ENCODE peak calls at places on chromosomes 6 and 20, in six cellular contexts. One of them, this sample, is unnamed.
A peak's percentile ranks its signal among the peaks of the same experiment; 100 is the strongest.

GRCh38 chr6:138346302-138347195 is 31.2 kb upstream of the SMIM28 start:
- DNase-seq in activated CD4-positive, alpha-beta T cell treated with anti-CD3 and anti-CD28 coated beads, Interleukin-2, amount 50 U/mL, for 24 hours: no peak
- DNase-seq in Calu3: no peak
- DNase-seq in left cardiac atrium: no peak
- DNase-seq in NCI-H1105: no peak
- DNase-seq in anterior cingulate cortex: no peak
- DNase-seq in this sample: no peak

GRCh38 chr6:43575105-43575771 is 600 bp downstream of the XPO5 start:
- DNase-seq in anterior cingulate cortex: no peak
- DNase-seq in Calu3: peak; percentile 51
- DNase-seq in NCI-H1105: peak; percentile 36
- DNase-seq in left cardiac atrium: no peak
- DNase-seq in activated CD4-positive, alpha-beta T cell treated with anti-CD3 and anti-CD28 coated beads, Interleukin-2, amount 50 U/mL, for 24 hours: no peak
- DNase-seq in this sample: no peak

GRCh38 chr20:4135385-4136077 is 120.2 kb upstream of the RNF24 start:
- DNase-seq in left cardiac atrium: peak; percentile 65
- DNase-seq in activated CD4-positive, alpha-beta T cell treated with anti-CD3 and anti-CD28 coated beads, Interleukin-2, amount 50 U/mL, for 24 hours: no peak
- DNase-seq in Calu3: peak; percentile 83
- DNase-seq in anterior cingulate cortex: no peak
- DNase-seq in NCI-H1105: no peak
- DNase-seq in this sample: no peak

GRCh38 chr6:5411414-5411813 is 150.1 kb downstream of the FARS2 start:
- DNase-seq in activated CD4-positive, alpha-beta T cell treated with anti-CD3 and anti-CD28 coated beads, Interleukin-2, amount 50 U/mL, for 24 hours: no peak
- DNase-seq in NCI-H1105: no peak
- DNase-seq in anterior cingulate cortex: no peak
- DNase-seq in Calu3: no peak
- DNase-seq in left cardiac atrium: no peak
- DNase-seq in this sample: no peak

GRCh38 chr20:5557123-5557522 is 193.1 kb upstream of the SHLD1 start:
- DNase-seq in NCI-H1105: peak; percentile 7
- DNase-seq in activated CD4-positive, alpha-beta T cell treated with anti-CD3 and anti-CD28 coated beads, Interleukin-2, amount 50 U/mL, for 24 hours: no peak
- DNase-seq in left cardiac atrium: peak; percentile 29
- DNase-seq in anterior cingulate cortex: no peak
- DNase-seq in Calu3: peak; percentile 48
- DNase-seq in this sample: no peak

GRCh38 chr6:31896856-31897611 is 464 bp downstream of the EHMT2 start:
- DNase-seq in activated CD4-positive, alpha-beta T cell treated with anti-CD3 and anti-CD28 coated beads, Interleukin-2, amount 50 U/mL, for 24 hours: no peak
- DNase-seq in left cardiac atrium: no peak
- DNase-seq in Calu3: no peak
- DNase-seq in anterior cingulate cortex: no peak
- DNase-seq in NCI-H1105: no peak
- DNase-seq in this sample: no peak

GRCh38 chr6:14454467-14454763 is 336.8 kb downstream of the CD83 start:
- DNase-seq in Calu3: no peak
- DNase-seq in activated CD4-positive, alpha-beta T cell treated with anti-CD3 and anti-CD28 coated beads, Interleukin-2, amount 50 U/mL, for 24 hours: no peak
- DNase-seq in NCI-H1105: peak; percentile 15
- DNase-seq in anterior cingulate cortex: no peak
- DNase-seq in left cardiac atrium: no peak
- DNase-seq in this sample: no peak

GRCh38 chr6:52333840-52334200 is 28.1 kb upstream of the PAQR8 start:
- DNase-seq in anterior cingulate cortex: no peak
- DNase-seq in activated CD4-positive, alpha-beta T cell treated with anti-CD3 and anti-CD28 coated beads, Interleukin-2, amount 50 U/mL, for 24 hours: no peak
- DNase-seq in NCI-H1105: no peak
- DNase-seq in left cardiac atrium: no peak
- DNase-seq in Calu3: no peak
- DNase-seq in this sample: no peak

GRCh38 chr6:37239950-37240713 is 17.4 kb upstream of the TBC1D22B start:
- DNase-seq in NCI-H1105: peak; percentile 96
- DNase-seq in activated CD4-positive, alpha-beta T cell treated with anti-CD3 and anti-CD28 coated beads, Interleukin-2, amount 50 U/mL, for 24 hours: peak; percentile 49
- DNase-seq in left cardiac atrium: peak; percentile 95
- DNase-seq in anterior cingulate cortex: no peak
- DNase-seq in Calu3: peak; percentile 91
- DNase-seq in this sample: peak; percentile 13

GRCh38 chr6:11042750-11043551 is 1.2 kb downstream of the ELOVL2 start:
- DNase-seq in anterior cingulate cortex: no peak
- DNase-seq in Calu3: no peak
- DNase-seq in activated CD4-positive, alpha-beta T cell treated with anti-CD3 and anti-CD28 coated beads, Interleukin-2, amount 50 U/mL, for 24 hours: no peak
- DNase-seq in NCI-H1105: peak; percentile 13
- DNase-seq in left cardiac atrium: no peak
- DNase-seq in this sample: no peak

GRCh38 chr20:33846291-33846916 is 35.3 kb downstream of the CHMP4B start:
- DNase-seq in activated CD4-positive, alpha-beta T cell treated with anti-CD3 and anti-CD28 coated beads, Interleukin-2, amount 50 U/mL, for 24 hours: no peak
- DNase-seq in left cardiac atrium: no peak
- DNase-seq in Calu3: no peak
- DNase-seq in anterior cingulate cortex: no peak
- DNase-seq in NCI-H1105: no peak
- DNase-seq in this sample: no peak

GRCh38 chr20:32528291-32528891 is 56.7 kb downstream of the NOL4L start:
- DNase-seq in anterior cingulate cortex: no peak
- DNase-seq in NCI-H1105: peak; percentile 91
- DNase-seq in left cardiac atrium: peak; percentile 74
- DNase-seq in activated CD4-positive, alpha-beta T cell treated with anti-CD3 and anti-CD28 coated beads, Interleukin-2, amount 50 U/mL, for 24 hours: no peak
- DNase-seq in Calu3: no peak
- DNase-seq in this sample: no peak

GRCh38 chr6:139605350-139605749 is 230.9 kb upstream of the CITED2 start:
- DNase-seq in left cardiac atrium: no peak
- DNase-seq in Calu3: no peak
- DNase-seq in activated CD4-positive, alpha-beta T cell treated with anti-CD3 and anti-CD28 coated beads, Interleukin-2, amount 50 U/mL, for 24 hours: no peak
- DNase-seq in NCI-H1105: no peak
- DNase-seq in anterior cingulate cortex: no peak
- DNase-seq in this sample: no peak

GRCh38 chr20:41697861-41698559 is 79.8 kb upstream of the CHD6 start:
- DNase-seq in left cardiac atrium: no peak
- DNase-seq in activated CD4-positive, alpha-beta T cell treated with anti-CD3 and anti-CD28 coated beads, Interleukin-2, amount 50 U/mL, for 24 hours: no peak
- DNase-seq in NCI-H1105: peak; percentile 61
- DNase-seq in Calu3: peak; percentile 51
- DNase-seq in anterior cingulate cortex: no peak
- DNase-seq in this sample: no peak

GRCh38 chr6:156720739-156721714 is 56.2 kb upstream of the ARID1B start:
- DNase-seq in Calu3: peak; percentile 22
- DNase-seq in left cardiac atrium: no peak
- DNase-seq in NCI-H1105: peak; percentile 66
- DNase-seq in activated CD4-positive, alpha-beta T cell treated with anti-CD3 and anti-CD28 coated beads, Interleukin-2, amount 50 U/mL, for 24 hours: no peak
- DNase-seq in anterior cingulate cortex: no peak
- DNase-seq in this sample: no peak

GRCh38 chr20:59149678-59150504 is 13.7 kb upstream of the ZNF831 start:
- DNase-seq in left cardiac atrium: peak; percentile 30
- DNase-seq in activated CD4-positive, alpha-beta T cell treated with anti-CD3 and anti-CD28 coated beads, Interleukin-2, amount 50 U/mL, for 24 hours: no peak
- DNase-seq in anterior cingulate cortex: no peak
- DNase-seq in Calu3: no peak
- DNase-seq in NCI-H1105: no peak
- DNase-seq in this sample: no peak

GRCh38 chr6:124223596-124223995 is 419.9 kb downstream of the NKAIN2 start:
- DNase-seq in Calu3: no peak
- DNase-seq in left cardiac atrium: no peak
- DNase-seq in activated CD4-positive, alpha-beta T cell treated with anti-CD3 and anti-CD28 coated beads, Interleukin-2, amount 50 U/mL, for 24 hours: no peak
- DNase-seq in anterior cingulate cortex: no peak
- DNase-seq in NCI-H1105: no peak
- DNase-seq in this sample: no peak

GRCh38 chr20:25695532-25696383 is 895 bp downstream of the ZNF337 start:
- DNase-seq in anterior cingulate cortex: no peak
- DNase-seq in left cardiac atrium: no peak
- DNase-seq in NCI-H1105: no peak
- DNase-seq in activated CD4-positive, alpha-beta T cell treated with anti-CD3 and anti-CD28 coated beads, Interleukin-2, amount 50 U/mL, for 24 hours: no peak
- DNase-seq in Calu3: no peak
- DNase-seq in this sample: no peak

GRCh38 chr20:13821876-13822275 is 37.0 kb downstream of the NDUFAF5 start:
- DNase-seq in Calu3: no peak
- DNase-seq in left cardiac atrium: no peak
- DNase-seq in activated CD4-positive, alpha-beta T cell treated with anti-CD3 and anti-CD28 coated beads, Interleukin-2, amount 50 U/mL, for 24 hours: no peak
- DNase-seq in anterior cingulate cortex: no peak
- DNase-seq in NCI-H1105: no peak
- DNase-seq in this sample: no peak

GRCh38 chr20:36145877-36146707 is 8.4 kb upstream of the EPB41L1 start:
- DNase-seq in anterior cingulate cortex: no peak
- DNase-seq in activated CD4-positive, alpha-beta T cell treated with anti-CD3 and anti-CD28 coated beads, Interleukin-2, amount 50 U/mL, for 24 hours: no peak
- DNase-seq in NCI-H1105: no peak
- DNase-seq in Calu3: no peak
- DNase-seq in left cardiac atrium: peak; percentile 62
- DNase-seq in this sample: no peak

GRCh38 chr6:154930490-154930889 is 64.6 kb upstream of the TIAM2 start:
- DNase-seq in left cardiac atrium: no peak
- DNase-seq in activated CD4-positive, alpha-beta T cell treated with anti-CD3 and anti-CD28 coated beads, Interleukin-2, amount 50 U/mL, for 24 hours: no peak
- DNase-seq in anterior cingulate cortex: no peak
- DNase-seq in Calu3: no peak
- DNase-seq in NCI-H1105: no peak
- DNase-seq in this sample: no peak

GRCh38 chr6:28653876-28654275 is 128.2 kb downstream of the GPX5 start:
- DNase-seq in NCI-H1105: no peak
- DNase-seq in Calu3: no peak
- DNase-seq in left cardiac atrium: no peak
- DNase-seq in activated CD4-positive, alpha-beta T cell treated with anti-CD3 and anti-CD28 coated beads, Interleukin-2, amount 50 U/mL, for 24 hours: no peak
- DNase-seq in anterior cingulate cortex: no peak
- DNase-seq in this sample: no peak

GRCh38 chr6:23394699-23395098 is 731.3 kb upstream of the NRSN1 start:
- DNase-seq in Calu3: no peak
- DNase-seq in anterior cingulate cortex: no peak
- DNase-seq in NCI-H1105: no peak
- DNase-seq in activated CD4-positive, alpha-beta T cell treated with anti-CD3 and anti-CD28 coated beads, Interleukin-2, amount 50 U/mL, for 24 hours: no peak
- DNase-seq in left cardiac atrium: no peak
- DNase-seq in this sample: no peak

GRCh38 chr20:45467861-45468260 is 1.7 kb upstream of the WFDC2 start:
- DNase-seq in anterior cingulate cortex: no peak
- DNase-seq in activated CD4-positive, alpha-beta T cell treated with anti-CD3 and anti-CD28 coated beads, Interleukin-2, amount 50 U/mL, for 24 hours: no peak
- DNase-seq in NCI-H1105: no peak
- DNase-seq in Calu3: no peak
- DNase-seq in left cardiac atrium: no peak
- DNase-seq in this sample: no peak

GRCh38 chr6:85923013-85923430 is 280.3 kb upstream of the SYNCRIP start:
- DNase-seq in Calu3: peak; percentile 53
- DNase-seq in left cardiac atrium: no peak
- DNase-seq in anterior cingulate cortex: no peak
- DNase-seq in activated CD4-positive, alpha-beta T cell treated with anti-CD3 and anti-CD28 coated beads, Interleukin-2, amount 50 U/mL, for 24 hours: no peak
- DNase-seq in NCI-H1105: peak; percentile 24
- DNase-seq in this sample: peak; percentile 79

GRCh38 chr20:48284837-48285236 is 499.6 kb upstream of the SULF2 start:
- DNase-seq in activated CD4-positive, alpha-beta T cell treated with anti-CD3 and anti-CD28 coated beads, Interleukin-2, amount 50 U/mL, for 24 hours: no peak
- DNase-seq in anterior cingulate cortex: no peak
- DNase-seq in left cardiac atrium: no peak
- DNase-seq in Calu3: no peak
- DNase-seq in NCI-H1105: no peak
- DNase-seq in this sample: no peak

GRCh38 chr6:162785632-162786242 is 58.0 kb downstream of the PACRG start:
- DNase-seq in NCI-H1105: no peak
- DNase-seq in Calu3: no peak
- DNase-seq in anterior cingulate cortex: no peak
- DNase-seq in activated CD4-positive, alpha-beta T cell treated with anti-CD3 and anti-CD28 coated beads, Interleukin-2, amount 50 U/mL, for 24 hours: no peak
- DNase-seq in left cardiac atrium: peak; percentile 45
- DNase-seq in this sample: no peak

GRCh38 chr6:111846511-111847409 is 26.5 kb downstream of the FYN start:
- DNase-seq in NCI-H1105: no peak
- DNase-seq in left cardiac atrium: peak; percentile 69
- DNase-seq in Calu3: no peak
- DNase-seq in activated CD4-positive, alpha-beta T cell treated with anti-CD3 and anti-CD28 coated beads, Interleukin-2, amount 50 U/mL, for 24 hours: no peak
- DNase-seq in anterior cingulate cortex: no peak
- DNase-seq in this sample: no peak

GRCh38 chr6:126657556-126658129 is 317.7 kb downstream of the CENPW start:
- DNase-seq in NCI-H1105: peak; percentile 6
- DNase-seq in left cardiac atrium: no peak
- DNase-seq in Calu3: peak; percentile 18
- DNase-seq in activated CD4-positive, alpha-beta T cell treated with anti-CD3 and anti-CD28 coated beads, Interleukin-2, amount 50 U/mL, for 24 hours: no peak
- DNase-seq in anterior cingulate cortex: no peak
- DNase-seq in this sample: no peak

GRCh38 chr20:63536241-63536977 is 767 bp downstream of the PTK6 start:
- DNase-seq in anterior cingulate cortex: no peak
- DNase-seq in NCI-H1105: no peak
- DNase-seq in activated CD4-positive, alpha-beta T cell treated with anti-CD3 and anti-CD28 coated beads, Interleukin-2, amount 50 U/mL, for 24 hours: no peak
- DNase-seq in left cardiac atrium: peak; percentile 24
- DNase-seq in Calu3: peak; percentile 66
- DNase-seq in this sample: no peak

GRCh38 chr20:23188377-23189169 is 102.4 kb upstream of the CD93 start:
- DNase-seq in left cardiac atrium: no peak
- DNase-seq in NCI-H1105: no peak
- DNase-seq in Calu3: no peak
- DNase-seq in activated CD4-positive, alpha-beta T cell treated with anti-CD3 and anti-CD28 coated beads, Interleukin-2, amount 50 U/mL, for 24 hours: no peak
- DNase-seq in anterior cingulate cortex: no peak
- DNase-seq in this sample: no peak